ENCODE peak calls at places on chromosome 10, in ten cellular contexts. Q is foreskin melanocyte, G is left cardiac atrium, Y is stromal cell of bone marrow, L is hepatic stellate cell, W is COLO829, U is A172, R is PC-9, D is lower lobe of right lung, A is right atrium auricular region. N is an unnamed sample.

GRCh38 chr10:60114765-60115586 is 208.6 kb upstream of the CCDC6 start:
- DNase-seq in Q (peak), G (no peak), Y (peak), L (peak), W (peak), U (peak), R (peak), D (no peak), A (no peak), N (no peak)

GRCh38 chr10:103278424-103278823 is 1.5 kb downstream of the INA start:
- DNase-seq in Q (no peak), G (no peak), Y (no peak), L (no peak), W (no peak), U (no peak), R (no peak), D (no peak), A (no peak), N (no peak)

GRCh38 chr10:72808001-72808400 is 85.5 kb upstream of the OIT3 start:
- DNase-seq in Q (no peak), G (no peak), Y (no peak), L (no peak), W (no peak), U (no peak), R (no peak), D (no peak), A (no peak), N (no peak)

GRCh38 chr10:25222085-25222660 is 47.4 kb downstream of the GPR158 start:
- DNase-seq in Q (no peak), G (no peak), Y (no peak), L (no peak), W (no peak), U (no peak), R (no peak), D (no peak), A (no peak), N (no peak)

GRCh38 chr10:121188005-121188404 is 336.8 kb downstream of the WDR11 start:
- DNase-seq in Q (no peak), G (no peak), Y (peak), L (no peak), W (no peak), U (no peak), R (no peak), D (no peak), A (no peak), N (no peak)

GRCh38 chr10:97361050-97361901 is 26.7 kb upstream of the FRAT2 start:
- DNase-seq in Q (no peak), G (no peak), Y (no peak), L (no peak), W (no peak), U (no peak), R (no peak), D (no peak), A (no peak), N (no peak)

GRCh38 chr10:96082748-96083147 is 39.4 kb downstream of the CCNJ start:
- DNase-seq in Q (no peak), G (no peak), Y (no peak), L (no peak), W (no peak), U (no peak), R (no peak), D (no peak), A (no peak), N (no peak)

GRCh38 chr10:79400567-79401004 is 44.8 kb downstream of the ZCCHC24 start:
- DNase-seq in Q (peak), G (no peak), Y (no peak), L (peak), W (peak), U (no peak), R (peak), D (peak), A (no peak), N (peak)

GRCh38 chr10:32982293-32982709 is 24.3 kb upstream of the ITGB1 start:
- DNase-seq in Q (no peak), G (no peak), Y (no peak), L (no peak), W (no peak), U (peak), R (no peak), D (no peak), A (no peak), N (no peak)

GRCh38 chr10:46028584-46029570 is 1.5 kb downstream of the NCOA4 start:
- DNase-seq in Q (peak), G (no peak), Y (peak), L (peak), W (no peak), U (peak), R (peak), D (no peak), A (no peak), N (peak)

GRCh38 chr10:93518531-93518930 is 22.1 kb downstream of the CEP55 start:
- DNase-seq in Q (no peak), G (no peak), Y (no peak), L (no peak), W (no peak), U (no peak), R (no peak), D (no peak), A (no peak), N (no peak)

GRCh38 chr10:124099603-124100002 is 6.2 kb upstream of the CHST15 start:
- DNase-seq in Q (no peak), G (no peak), Y (no peak), L (no peak), W (no peak), U (no peak), R (no peak), D (no peak), A (no peak), N (no peak)

GRCh38 chr10:10432306-10433035 is 585.2 kb upstream of the CELF2 start:
- DNase-seq in Q (peak), G (no peak), Y (no peak), L (no peak), W (no peak), U (no peak), R (no peak), D (no peak), A (no peak), N (no peak)

GRCh38 chr10:61464461-61465215 is 11.5 kb upstream of the TMEM26 start:
- DNase-seq in Q (peak), G (no peak), Y (peak), L (no peak), W (no peak), U (peak), R (no peak), D (no peak), A (no peak), N (no peak)

N was measured in activated CD4-positive, alpha-beta memory T cell treated with anti-CD3 and anti-CD28 coated beads, Interleukin-2, amount 10 ng/mL, durations not matched to agents 7 days and 5 days.